ENCODE peak calls at places on chromosomes 3 and 15, in seven cellular contexts. H, I, W, J, U, Q and P are unnamed samples.

GRCh38 chr15:80870366-80870765 is 91.2 kb downstream of the CEMIP start:
- DNase-seq in H (no peak), I (no peak), W (no peak), J (no peak), U (no peak), Q (no peak), P (no peak)

GRCh38 chr3:144821583-144821982 is 850.0 kb downstream of the DIPK2A start:
- DNase-seq in H (no peak), I (no peak), W (no peak), J (no peak), U (no peak), Q (no peak), P (no peak)

GRCh38 chr3:42569743-42570142 is 12.0 kb downstream of the SEC22C start:
- DNase-seq in H (no peak), I (no peak), W (no peak), J (no peak), U (no peak), Q (no peak), P (no peak)

GRCh38 chr3:37243811-37244748 is 69.7 kb upstream of the LRRFIP2 start:
- DNase-seq in H (peak), I (peak), W (peak), J (peak), U (peak), Q (peak), P (peak)

GRCh38 chr15:55589297-55589696 is 1.2 kb upstream of the PYGO1 start:
- DNase-seq in H (no peak), I (no peak), W (no peak), J (no peak), U (no peak), Q (no peak), P (no peak)

GRCh38 chr3:72666444-72666755 is 181.8 kb downstream of the SHQ1 start:
- DNase-seq in H (no peak), I (no peak), W (no peak), J (no peak), U (no peak), Q (no peak), P (no peak)

GRCh38 chr3:47578691-47579632 is at the start of gene CSPG5:
- DNase-seq in H (no peak), I (peak), W (peak), J (peak), U (no peak), Q (peak), P (no peak)

GRCh38 chr3:5006755-5007202 is 27.5 kb downstream of the BHLHE40 start:
- DNase-seq in H (no peak), I (no peak), W (no peak), J (no peak), U (no peak), Q (peak), P (no peak)

GRCh38 chr15:61099030-61099800 is 129.9 kb downstream of the RORA start:
- DNase-seq in H (no peak), I (no peak), W (no peak), J (no peak), U (no peak), Q (no peak), P (no peak)

GRCh38 chr15:61404567-61404966 is 175.5 kb upstream of the RORA start:
- DNase-seq in H (no peak), I (no peak), W (no peak), J (no peak), U (no peak), Q (no peak), P (no peak)

GRCh38 chr15:34726407-34727100 is 28.2 kb downstream of the GJD2 start:
- DNase-seq in H (no peak), I (no peak), W (no peak), J (no peak), U (no peak), Q (no peak), P (no peak)

GRCh38 chr3:50068134-50068533 is 20.6 kb upstream of the RBM5 start:
- DNase-seq in H (no peak), I (no peak), W (no peak), J (no peak), U (no peak), Q (no peak), P (no peak)

GRCh38 chr3:127177226-127177625 is 15.7 kb upstream of the PRR23E start:
- DNase-seq in H (no peak), I (no peak), W (no peak), J (no peak), U (peak), Q (no peak), P (no peak)

GRCh38 chr3:195196266-195196665 is 74.7 kb downstream of the XXYLT1 start:
- DNase-seq in H (peak), I (no peak), W (no peak), J (no peak), U (peak), Q (no peak), P (no peak)

GRCh38 chr3:195195321-195196209 is 75.4 kb downstream of the XXYLT1 start:
- DNase-seq in H (peak), I (no peak), W (no peak), J (no peak), U (peak), Q (no peak), P (no peak)

GRCh38 chr3:195200010-195200822 is 70.7 kb downstream of the XXYLT1 start:
- DNase-seq in H (no peak), I (no peak), W (no peak), J (no peak), U (peak), Q (no peak), P (no peak)

GRCh38 chr3:195197764-195198423 is 73.1 kb downstream of the XXYLT1 start:
- DNase-seq in H (peak), I (no peak), W (no peak), J (no peak), U (peak), Q (no peak), P (no peak)

GRCh38 chr3:195198424-195199346 is 72.3 kb downstream of the XXYLT1 start:
- DNase-seq in H (no peak), I (no peak), W (no peak), J (no peak), U (peak), Q (no peak), P (no peak)
- H3K27ac ChIP-seq in H (peak), I (no peak), W (no peak), J (no peak), U (no peak), Q (no peak), P (no peak)

DNA sequence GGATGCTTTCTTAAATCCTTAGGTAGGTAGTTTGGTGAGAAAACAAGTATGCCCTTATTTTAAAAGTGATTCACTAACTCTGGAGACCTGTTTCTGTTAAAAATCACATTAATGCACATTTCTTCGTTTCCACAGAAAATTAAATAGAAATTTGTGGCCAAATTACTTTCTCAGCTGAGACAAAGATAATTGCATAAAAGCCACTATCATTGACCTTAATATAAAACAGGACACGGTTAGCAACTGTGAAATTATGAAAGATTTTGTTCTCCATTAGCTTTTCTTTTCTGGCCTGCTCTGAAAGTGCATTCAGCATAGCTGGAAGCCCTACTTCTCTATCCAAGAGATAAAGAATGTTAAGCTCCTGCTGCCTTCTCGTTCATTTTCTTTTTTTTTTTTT is 576.8 kb downstream of the OTOL1 start:
- DNase-seq in H (no peak), I (no peak), W (no peak), J (no peak), U (no peak), Q (no peak), P (no peak)
- H3K27ac ChIP-seq in H (no peak), I (no peak), W (no peak), J (no peak), U (no peak), Q (no peak), P (no peak)

GRCh38 chr3:169946336-169946735 is 20.3 kb upstream of the SEC62 start:
- DNase-seq in H (no peak), I (no peak), W (no peak), J (no peak), U (no peak), Q (no peak), P (no peak)
- H3K27ac ChIP-seq in H (no peak), I (no peak), W (no peak), J (no peak), U (no peak), Q (no peak), P (no peak)

DNA sequence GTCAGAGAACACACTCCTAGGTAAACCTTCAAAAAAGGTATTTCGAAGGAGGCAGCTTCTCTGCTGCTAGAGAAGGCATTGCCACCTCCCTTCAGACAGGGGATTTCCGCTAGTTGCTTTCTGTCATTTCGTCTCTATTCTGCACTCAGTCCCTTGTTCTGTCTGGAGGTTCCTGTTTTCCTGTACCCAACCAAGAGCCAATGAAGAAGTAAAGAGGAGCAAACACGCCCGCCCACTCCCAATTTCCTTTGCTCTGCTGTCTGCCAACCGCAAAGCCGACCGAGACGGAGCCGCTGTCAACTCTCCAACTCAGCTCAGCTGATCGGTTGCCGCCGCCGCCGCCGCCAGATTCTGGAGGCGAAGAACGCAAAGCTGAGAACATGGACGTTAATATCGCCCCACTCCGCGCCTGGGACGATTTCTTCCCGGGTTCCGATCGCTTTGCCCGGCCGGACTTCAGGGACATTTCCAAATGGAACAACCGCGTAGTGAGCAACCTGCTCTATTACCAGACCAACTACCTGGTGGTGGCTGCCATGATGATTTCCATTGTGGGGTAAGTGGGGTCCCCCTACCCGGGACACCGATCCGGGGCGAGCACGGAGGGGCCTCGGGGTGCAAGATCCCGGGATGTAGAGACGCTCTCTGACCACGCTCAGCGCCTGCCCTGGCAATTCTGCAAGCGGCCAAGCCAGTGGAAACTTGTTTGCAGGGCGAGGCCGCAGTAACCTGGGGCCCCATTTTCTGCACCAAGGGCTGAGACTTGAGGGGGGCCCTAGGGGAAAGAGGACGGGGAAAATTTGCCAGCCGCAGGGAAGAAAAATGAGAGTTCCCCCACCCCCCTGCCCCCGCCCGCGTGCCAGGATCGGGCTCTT is at the start of gene ARL6IP5:
- DNase-seq in H (peak), I (peak), W (peak), J (peak), U (peak), Q (peak), P (peak)
- H3K27ac ChIP-seq in H (peak), I (peak), W (peak), J (peak), U (peak), Q (peak), P (peak)

GRCh38 chr15:52677593-52677992 is 1.6 kb downstream of the ATOSA start:
- DNase-seq in H (no peak), I (no peak), W (no peak), J (no peak), U (no peak), Q (no peak), P (no peak)
- H3K27ac ChIP-seq in H (peak), I (peak), W (peak), J (peak), U (peak), Q (peak), P (peak)

GRCh38 chr3:81426826-81427565 is 334.4 kb downstream of the GBE1 start:
- DNase-seq in H (no peak), I (no peak), W (no peak), J (no peak), U (no peak), Q (no peak), P (no peak)
- H3K27ac ChIP-seq in H (peak), I (no peak), W (no peak), J (no peak), U (no peak), Q (no peak), P (no peak)

GRCh38 chr3:52240886-52241244 is 1.9 kb upstream of the TWF2 start:
- DNase-seq in H (no peak), I (no peak), W (no peak), J (no peak), U (no peak), Q (no peak), P (no peak)
- H3K27ac ChIP-seq in H (no peak), I (peak), W (no peak), J (peak), U (peak), Q (peak), P (peak)

GRCh38 chr3:87351913-87352312 is 75.5 kb upstream of the POU1F1 start:
- DNase-seq in H (no peak), I (no peak), W (no peak), J (no peak), U (no peak), Q (no peak), P (no peak)
- H3K27ac ChIP-seq in H (no peak), I (no peak), W (no peak), J (no peak), U (no peak), Q (no peak), P (no peak)

GRCh38 chr3:188946837-188947236 is 224.9 kb upstream of the TPRG1 start:
- DNase-seq in H (no peak), I (peak), W (no peak), J (no peak), U (no peak), Q (no peak), P (no peak)
- H3K27ac ChIP-seq in H (peak), I (peak), W (no peak), J (peak), U (peak), Q (no peak), P (peak)